ENCODE peak calls at places on chromosomes 12 and 14, in four cellular contexts. L, S, W and P are unnamed samples. For H3K27me3, the result is how much of the 10 kb centered on the place peaks cover.

GRCh38 chr12:5442251-5443006 is 10.5 kb downstream of the NTF3 start:
- DNase-seq in L (peak), S (peak), W (no peak), P (peak)

GRCh38 chr12:121719926-121720414 is 7.4 kb downstream of the TMEM120B start:
- DNase-seq in L (no peak), S (peak), W (no peak), P (peak)

GRCh38 chr12:110222027-110222426 is 59.0 kb upstream of the ATP2A2 start:
- DNase-seq in L (no peak), S (no peak), W (no peak), P (no peak)

GRCh38 chr12:108308432-108308831 is 30.7 kb downstream of the CMKLR1 start:
- DNase-seq in L (no peak), S (no peak), W (no peak), P (no peak)

GRCh38 chr12:33439587-33440011 is at the start of gene SYT10:
- DNase-seq in L (no peak), S (no peak), W (no peak), P (peak)

GRCh38 chr12:83408168-83408567 is 721.5 kb downstream of the TMTC2 start:
- DNase-seq in L (no peak), S (no peak), W (no peak), P (no peak)

GRCh38 chr12:27177716-27178115 is 66.4 kb upstream of the STK38L start:
- DNase-seq in L (no peak), S (peak), W (no peak), P (peak)

GRCh38 chr12:68481181-68481941 is 129.3 kb upstream of the RAP1B start:
- DNase-seq in L (no peak), S (peak), W (no peak), P (no peak)

GRCh38 chr14:104891121-104891551 is 26.1 kb downstream of the CEP170B start:
- DNase-seq in L (no peak), S (no peak), W (peak), P (no peak)

GRCh38 chr12:27463826-27464554 is 17.5 kb downstream of the SMCO2 start:
- DNase-seq in L (peak), S (peak), W (peak), P (no peak)

GRCh38 chr12:8658361-8658760 is 4.3 kb downstream of the MFAP5 start:
- DNase-seq in L (no peak), S (peak), W (no peak), P (peak)

GRCh38 chr12:8661016-8661415 is 1.6 kb downstream of the MFAP5 start:
- DNase-seq in L (no peak), S (no peak), W (no peak), P (no peak)

DNA sequence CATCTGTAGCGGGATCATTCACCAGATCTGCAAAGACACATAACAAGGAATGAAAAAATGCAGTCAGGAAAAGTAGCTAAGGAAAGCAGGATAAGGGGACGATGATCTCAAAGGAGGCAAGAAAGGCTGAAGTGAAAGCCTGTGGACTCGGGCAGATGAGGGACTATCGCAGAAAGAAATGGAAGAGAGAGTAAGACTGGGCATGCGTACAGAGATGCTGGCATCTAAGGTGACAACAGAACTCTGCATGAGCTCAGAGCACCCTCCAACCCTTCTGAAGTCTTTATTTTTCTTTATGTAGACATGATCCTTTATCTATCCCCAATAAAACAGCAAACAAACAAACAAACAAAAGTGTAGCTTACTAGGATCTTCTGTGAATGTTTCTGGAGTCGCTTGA is 7.2 kb downstream of the MFAP5 start:
- DNase-seq in L (no peak), S (no peak), W (no peak), P (no peak)
- H3K9ac ChIP-seq in L (no peak), S (no peak), W (no peak), P (no peak)

DNA sequence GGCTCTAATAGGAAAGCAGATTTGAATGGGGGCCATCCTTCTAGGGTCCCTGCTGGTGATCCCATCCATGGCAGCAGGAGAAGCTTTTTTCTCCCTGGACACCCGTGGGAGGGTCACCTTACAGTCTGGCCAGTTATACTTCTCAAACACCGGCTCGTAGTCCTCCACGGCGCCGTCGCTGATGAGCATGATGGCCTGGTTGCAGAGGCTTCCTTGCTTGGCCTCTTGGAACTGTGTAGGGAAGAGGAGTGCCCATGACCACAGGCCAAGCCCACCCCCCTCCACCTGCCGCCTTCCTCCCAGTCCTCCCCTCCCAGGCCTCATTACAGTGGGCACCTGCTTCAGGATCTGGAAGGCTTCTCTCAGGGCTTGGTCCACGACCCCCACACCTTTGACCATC is 33.8 kb downstream of the CACNA2D4 start:
- DNase-seq in L (no peak), S (no peak), W (peak), P (no peak)
- H3K27me3 ChIP-seq in L (under half), S (half or more), W (under half), P (under half)

GRCh38 chr14:93319958-93320357 is 12.9 kb downstream of the BTBD7 start:
- DNase-seq in L (no peak), S (no peak), W (no peak), P (no peak)
- H3K9ac ChIP-seq in L (no peak), S (no peak), W (no peak), P (no peak)

DNA sequence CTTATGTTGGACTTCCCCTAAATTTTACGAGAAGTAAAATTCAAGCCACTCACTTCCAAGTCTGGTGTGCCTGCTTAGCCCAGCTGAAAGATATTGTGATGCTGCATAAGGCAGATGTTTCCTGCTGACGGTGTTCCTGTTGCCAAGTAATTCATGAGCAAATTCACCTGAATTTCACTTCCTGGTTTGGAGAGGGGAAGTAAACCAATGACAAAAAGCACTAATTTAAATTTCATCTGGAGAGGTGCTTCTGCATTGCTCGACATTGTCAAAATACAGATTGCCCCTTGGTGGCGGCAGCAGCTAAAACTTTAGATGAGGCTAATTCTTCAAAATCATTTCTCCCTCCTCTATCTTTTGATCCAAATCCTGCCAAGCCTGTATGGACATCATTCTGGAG is 281.1 kb downstream of the AACS start:
- DNase-seq in L (no peak), S (no peak), W (no peak), P (no peak)
- H3K27me3 ChIP-seq in L (under half), S (under half), W (under half), P (under half)

DNA sequence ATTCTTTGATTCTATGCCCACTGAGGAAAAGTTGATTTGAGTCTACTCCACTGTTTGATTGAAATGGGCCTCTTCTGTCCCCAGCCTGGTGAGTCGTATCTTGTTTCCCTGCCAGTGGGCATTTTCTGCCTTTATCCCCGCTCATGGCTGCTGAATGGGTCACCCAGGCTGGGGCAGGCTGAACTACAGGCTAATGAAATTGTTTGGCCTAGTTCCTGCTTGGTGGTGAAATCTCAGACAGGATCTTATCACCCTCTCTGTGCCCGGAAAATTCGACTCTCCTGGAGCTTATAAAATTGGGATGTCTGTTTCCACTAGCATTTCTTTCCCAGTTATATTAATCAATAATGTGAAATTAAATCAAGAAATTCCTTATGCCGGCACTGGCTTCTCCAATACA is 65.0 kb downstream of the CHST11 start:
- DNase-seq in L (no peak), S (peak), W (no peak), P (no peak)
- H3K9ac ChIP-seq in L (no peak), S (no peak), W (no peak), P (no peak)

DNA sequence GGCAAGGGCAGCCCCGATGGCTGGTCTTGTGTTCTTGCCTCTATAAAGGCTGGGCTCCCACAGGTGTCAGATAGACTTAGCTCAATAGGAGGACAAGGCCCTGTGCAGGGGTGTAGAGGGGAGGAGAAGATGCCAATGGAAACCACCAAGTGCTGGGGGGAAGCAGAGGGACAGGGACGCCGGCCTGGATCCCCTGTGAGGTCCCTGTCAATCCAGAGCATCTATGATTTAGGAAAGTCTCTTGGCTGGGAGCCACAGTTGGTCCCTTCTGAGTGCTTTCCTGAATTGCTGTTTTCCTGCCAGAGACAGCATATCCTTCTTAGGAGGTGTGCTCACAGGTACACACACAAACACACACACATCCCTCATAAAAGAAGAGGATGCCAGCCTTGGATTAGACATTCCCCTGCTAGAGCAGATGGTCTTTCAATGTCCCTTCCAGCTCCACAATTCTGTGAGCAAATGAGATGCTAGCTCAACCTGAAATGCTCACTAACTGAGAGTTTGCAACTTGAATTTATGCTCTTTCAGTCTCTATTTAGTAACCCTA is 62.7 kb downstream of the TTC7B start:
- DNase-seq in L (no peak), S (no peak), W (no peak), P (no peak)
- H3K27me3 ChIP-seq in L (under half), S (under half), W (under half), P (under half)